ENCODE peak calls at places on chromosomes 12 and 14, in ten cellular contexts. R is activated T-cell treated with anti-CD3 and anti-CD28 coated beads for 4 hours; J is fibroblast of pulmonary artery; C is HEK293T; Z is activated T-helper 1 cell treated with anti-CD3 and anti-CD28 coated beads, Interleukin-12 subunit alpha, Interleukin-12 subunit beta, Interleukin-2, Interleukin-4 antibody, amounts not matched to agents 30 ng/mL and 10 ng/mL and 1 ng/mL, durations not matched to agents 14 hours and 24 hours and 36 hours; K is T-helper 2 cell; I is kidney epithelial cell; L is lower lobe of right lung; M is fibroblast of the aortic adventitia; W is neural crest cell. S is an unnamed sample.
A peak's percentile ranks its signal among the peaks of the same experiment; 100 is the strongest.

GRCh38 chr12:124568431-124569374 is 1.3 kb upstream of the NCOR2 start:
- DNase-seq in R (no peak), J (peak; percentile 94), C (peak; percentile 49), Z (no peak), K (no peak), I (no peak), L (peak; percentile 80), M (peak; percentile 97), W (no peak), S (no peak)

GRCh38 chr14:96362071-96362964 is 823 bp downstream of the ATG2B start:
- DNase-seq in R (peak; percentile 35), J (peak; percentile 54), C (peak; percentile 53), Z (peak; percentile 51), K (peak; percentile 90), I (peak; percentile 14), L (no peak), M (peak; percentile 40), W (no peak), S (no peak)

GRCh38 chr14:21384494-21384851 is 654 bp upstream of the SUPT16H start:
- DNase-seq in R (no peak), J (no peak), C (no peak), Z (no peak), K (no peak), I (no peak), L (no peak), M (no peak), W (no peak), S (no peak)

GRCh38 chr12:62919827-62920226 is 15.1 kb downstream of the PPM1H start:
- DNase-seq in R (no peak), J (peak; percentile 14), C (no peak), Z (no peak), K (no peak), I (peak; percentile 53), L (no peak), M (peak; percentile 32), W (no peak), S (no peak)

GRCh38 chr14:36221097-36221496 is 44.6 kb upstream of the PTCSC3 start:
- DNase-seq in R (no peak), J (no peak), C (no peak), Z (no peak), K (no peak), I (no peak), L (no peak), M (no peak), W (no peak), S (no peak)

GRCh38 chr12:2083008-2083407 is 30.2 kb downstream of the CACNA1C start:
- DNase-seq in R (no peak), J (no peak), C (no peak), Z (no peak), K (no peak), I (no peak), L (no peak), M (peak; percentile 37), W (no peak), S (no peak)

GRCh38 chr14:81990312-81990761 is 456.7 kb upstream of the SEL1L start:
- DNase-seq in R (peak; percentile 2), J (peak; percentile 69), C (peak; percentile 36), Z (peak; percentile 20), K (peak; percentile 34), I (no peak), L (no peak), M (peak; percentile 62), W (peak; percentile 63), S (peak; percentile 63)

GRCh38 chr12:31300341-31300740 is 25.6 kb downstream of the SINHCAF start:
- DNase-seq in R (no peak), J (no peak), C (no peak), Z (no peak), K (no peak), I (no peak), L (no peak), M (no peak), W (no peak), S (no peak)

GRCh38 chr14:65879218-65880009 is 466.9 kb downstream of the FUT8 start:
- DNase-seq in R (no peak), J (peak; percentile 82), C (no peak), Z (no peak), K (no peak), I (peak; percentile 73), L (no peak), M (peak; percentile 88), W (no peak), S (no peak)

GRCh38 chr14:60095781-60096450 is 4.2 kb downstream of the PCNX4 start:
- DNase-seq in R (no peak), J (peak; percentile 66), C (no peak), Z (no peak), K (no peak), I (no peak), L (no peak), M (peak; percentile 69), W (no peak), S (no peak)

GRCh38 chr12:8687846-8688601 is 9.8 kb upstream of the RIMKLB start:
- DNase-seq in R (no peak), J (peak; percentile 94), C (peak; percentile 24), Z (no peak), K (peak; percentile 2), I (peak; percentile 82), L (no peak), M (peak; percentile 95), W (peak; percentile 29), S (no peak)

GRCh38 chr12:2049604-2050540 is 2.9 kb upstream of the CACNA1C start:
- DNase-seq in R (no peak), J (no peak), C (no peak), Z (no peak), K (no peak), I (no peak), L (no peak), M (peak; percentile 44), W (no peak), S (no peak)

GRCh38 chr14:34781242-34781641 is 66.8 kb upstream of the CFL2 start:
- DNase-seq in R (no peak), J (peak; percentile 95), C (no peak), Z (no peak), K (no peak), I (peak; percentile 55), L (no peak), M (peak; percentile 79), W (no peak), S (no peak)

GRCh38 chr12:47752552-47752951 is 6.1 kb downstream of the RAPGEF3 start:
- DNase-seq in R (no peak), J (no peak), C (no peak), Z (no peak), K (no peak), I (no peak), L (no peak), M (peak; percentile 68), W (no peak), S (no peak)

S was measured in iPS DF 6.9.